ENCODE peak calls at places on chromosomes 5 and 9, in five cellular contexts. One of them, this sample, is unnamed.

GRCh38 chr5:103019804-103020203 is 100.1 kb downstream of the GIN1 start:
- DNase-seq in stimulated activated CD8-positive, alpha-beta memory T cell treated with anti-CD3 and anti-CD28 coated beads, Interleukin-15, amount 100 ng/mL, for 4 hours: no peak
- DNase-seq in ureter: no peak
- DNase-seq in IMR-90: no peak
- DNase-seq in OCI-LY7: no peak
- DNase-seq in this sample: no peak

GRCh38 chr5:44860267-44860666 is 51.5 kb downstream of the MRPS30 start:
- DNase-seq in stimulated activated CD8-positive, alpha-beta memory T cell treated with anti-CD3 and anti-CD28 coated beads, Interleukin-15, amount 100 ng/mL, for 4 hours: no peak
- DNase-seq in ureter: no peak
- DNase-seq in IMR-90: no peak
- DNase-seq in OCI-LY7: no peak
- DNase-seq in this sample: no peak

GRCh38 chr5:81768960-81769452 is 18.1 kb upstream of the SSBP2 start:
- DNase-seq in stimulated activated CD8-positive, alpha-beta memory T cell treated with anti-CD3 and anti-CD28 coated beads, Interleukin-15, amount 100 ng/mL, for 4 hours: no peak
- DNase-seq in ureter: no peak
- DNase-seq in IMR-90: peak
- DNase-seq in OCI-LY7: no peak
- DNase-seq in this sample: no peak

GRCh38 chr5:19790811-19791466 is 197.1 kb downstream of the CDH18 start:
- DNase-seq in stimulated activated CD8-positive, alpha-beta memory T cell treated with anti-CD3 and anti-CD28 coated beads, Interleukin-15, amount 100 ng/mL, for 4 hours: no peak
- DNase-seq in ureter: no peak
- DNase-seq in IMR-90: no peak
- DNase-seq in OCI-LY7: no peak
- DNase-seq in this sample: no peak

GRCh38 chr9:137358126-137358525 is 56.1 kb upstream of the NRARP start:
- DNase-seq in stimulated activated CD8-positive, alpha-beta memory T cell treated with anti-CD3 and anti-CD28 coated beads, Interleukin-15, amount 100 ng/mL, for 4 hours: no peak
- DNase-seq in ureter: no peak
- DNase-seq in IMR-90: no peak
- DNase-seq in OCI-LY7: no peak
- DNase-seq in this sample: no peak

GRCh38 chr9:5610491-5610890 is 18.4 kb upstream of the RIC1 start:
- DNase-seq in stimulated activated CD8-positive, alpha-beta memory T cell treated with anti-CD3 and anti-CD28 coated beads, Interleukin-15, amount 100 ng/mL, for 4 hours: no peak
- DNase-seq in ureter: no peak
- DNase-seq in IMR-90: no peak
- DNase-seq in OCI-LY7: no peak
- DNase-seq in this sample: no peak

GRCh38 chr9:134611046-134611445 is 30.6 kb upstream of the COL5A1 start:
- DNase-seq in stimulated activated CD8-positive, alpha-beta memory T cell treated with anti-CD3 and anti-CD28 coated beads, Interleukin-15, amount 100 ng/mL, for 4 hours: no peak
- DNase-seq in ureter: no peak
- DNase-seq in IMR-90: no peak
- DNase-seq in OCI-LY7: no peak
- DNase-seq in this sample: no peak

GRCh38 chr9:94867281-94867841 is 140.9 kb downstream of the AOPEP start:
- DNase-seq in stimulated activated CD8-positive, alpha-beta memory T cell treated with anti-CD3 and anti-CD28 coated beads, Interleukin-15, amount 100 ng/mL, for 4 hours: no peak
- DNase-seq in ureter: peak
- DNase-seq in IMR-90: peak
- DNase-seq in OCI-LY7: no peak
- DNase-seq in this sample: no peak

GRCh38 chr9:133738806-133739150 is 626 bp upstream of the SARDH start:
- DNase-seq in stimulated activated CD8-positive, alpha-beta memory T cell treated with anti-CD3 and anti-CD28 coated beads, Interleukin-15, amount 100 ng/mL, for 4 hours: no peak
- DNase-seq in ureter: peak
- DNase-seq in IMR-90: no peak
- DNase-seq in OCI-LY7: no peak
- DNase-seq in this sample: no peak

GRCh38 chr5:140563554-140563953 is 844 bp downstream of the APBB3 start:
- DNase-seq in stimulated activated CD8-positive, alpha-beta memory T cell treated with anti-CD3 and anti-CD28 coated beads, Interleukin-15, amount 100 ng/mL, for 4 hours: no peak
- DNase-seq in ureter: no peak
- DNase-seq in IMR-90: no peak
- DNase-seq in OCI-LY7: peak
- DNase-seq in this sample: no peak

GRCh38 chr5:135436856-135437795 is 10.0 kb downstream of the DCANP1 start:
- DNase-seq in stimulated activated CD8-positive, alpha-beta memory T cell treated with anti-CD3 and anti-CD28 coated beads, Interleukin-15, amount 100 ng/mL, for 4 hours: no peak
- DNase-seq in ureter: no peak
- DNase-seq in IMR-90: no peak
- DNase-seq in OCI-LY7: no peak
- DNase-seq in this sample: peak

GRCh38 chr5:153713913-153714312 is 223.4 kb downstream of the GRIA1 start:
- DNase-seq in stimulated activated CD8-positive, alpha-beta memory T cell treated with anti-CD3 and anti-CD28 coated beads, Interleukin-15, amount 100 ng/mL, for 4 hours: no peak
- DNase-seq in ureter: no peak
- DNase-seq in IMR-90: no peak
- DNase-seq in OCI-LY7: no peak
- DNase-seq in this sample: no peak

GRCh38 chr5:75885849-75886596 is 168.8 kb upstream of the POC5 start:
- DNase-seq in stimulated activated CD8-positive, alpha-beta memory T cell treated with anti-CD3 and anti-CD28 coated beads, Interleukin-15, amount 100 ng/mL, for 4 hours: no peak
- DNase-seq in ureter: no peak
- DNase-seq in IMR-90: no peak
- DNase-seq in OCI-LY7: no peak
- DNase-seq in this sample: no peak

This sample was measured in vagina.